ENCODE peak calls at places on chromosomes 4 and X, in eight cellular contexts. One of them, this sample, is unnamed. For H3K4me1, the result is how much of the 10 kb centered on the place peaks cover.

GRCh38 chrX:11766487-11766886 is 8.4 kb downstream of the MSL3 start:
- DNase-seq in heart left ventricle: no peak
- DNase-seq in left ventricle myocardium inferior: no peak
- DNase-seq in endothelial cell of umbilical vein: no peak
- DNase-seq in pancreas: no peak
- DNase-seq in GM23338: no peak
- DNase-seq in PC-9: no peak
- DNase-seq in lower lobe of right lung: no peak
- DNase-seq in this sample: no peak

GRCh38 chrX:107823456-107823855 is 2.2 kb upstream of the MID2 start:
- DNase-seq in heart left ventricle: no peak
- DNase-seq in left ventricle myocardium inferior: no peak
- DNase-seq in endothelial cell of umbilical vein: peak
- DNase-seq in pancreas: no peak
- DNase-seq in GM23338: no peak
- DNase-seq in PC-9: no peak
- DNase-seq in lower lobe of right lung: no peak
- DNase-seq in this sample: no peak

GRCh38 chr4:145739840-145740239 is 59.9 kb downstream of the C4orf51 start:
- DNase-seq in heart left ventricle: no peak
- DNase-seq in left ventricle myocardium inferior: no peak
- DNase-seq in endothelial cell of umbilical vein: no peak
- DNase-seq in pancreas: no peak
- DNase-seq in GM23338: no peak
- DNase-seq in PC-9: no peak
- DNase-seq in lower lobe of right lung: no peak
- DNase-seq in this sample: no peak

GRCh38 chrX:30888526-30889146 is 418 bp downstream of the TAB3 start:
- DNase-seq in heart left ventricle: no peak
- DNase-seq in left ventricle myocardium inferior: no peak
- DNase-seq in endothelial cell of umbilical vein: peak
- DNase-seq in pancreas: peak
- DNase-seq in GM23338: peak
- DNase-seq in PC-9: no peak
- DNase-seq in lower lobe of right lung: no peak
- DNase-seq in this sample: peak

GRCh38 chr4:121140712-121141111 is 23.4 kb downstream of the TNIP3 start:
- DNase-seq in heart left ventricle: no peak
- DNase-seq in left ventricle myocardium inferior: no peak
- DNase-seq in endothelial cell of umbilical vein: no peak
- DNase-seq in pancreas: no peak
- DNase-seq in GM23338: no peak
- DNase-seq in PC-9: no peak
- DNase-seq in lower lobe of right lung: no peak
- DNase-seq in this sample: no peak

GRCh38 chrX:110082156-110082555 is 79.2 kb downstream of the TMEM164 start:
- DNase-seq in heart left ventricle: no peak
- DNase-seq in left ventricle myocardium inferior: no peak
- DNase-seq in endothelial cell of umbilical vein: peak
- DNase-seq in pancreas: no peak
- DNase-seq in GM23338: no peak
- DNase-seq in PC-9: no peak
- DNase-seq in lower lobe of right lung: no peak
- DNase-seq in this sample: no peak

GRCh38 chrX:18010251-18010650 is 149.2 kb upstream of the RAI2 start:
- DNase-seq in heart left ventricle: no peak
- DNase-seq in left ventricle myocardium inferior: no peak
- DNase-seq in endothelial cell of umbilical vein: no peak
- DNase-seq in pancreas: no peak
- DNase-seq in GM23338: no peak
- DNase-seq in PC-9: no peak
- DNase-seq in lower lobe of right lung: no peak
- DNase-seq in this sample: no peak

GRCh38 chrX:110081740-110082139 is 78.8 kb downstream of the TMEM164 start:
- DNase-seq in heart left ventricle: peak
- DNase-seq in left ventricle myocardium inferior: peak
- DNase-seq in endothelial cell of umbilical vein: peak
- DNase-seq in pancreas: no peak
- DNase-seq in GM23338: no peak
- DNase-seq in PC-9: no peak
- DNase-seq in lower lobe of right lung: peak
- DNase-seq in this sample: peak

GRCh38 chrX:39196192-39197102 is 395.2 kb downstream of the MID1IP1 start:
- DNase-seq in heart left ventricle: no peak
- DNase-seq in left ventricle myocardium inferior: no peak
- DNase-seq in endothelial cell of umbilical vein: no peak
- DNase-seq in pancreas: no peak
- DNase-seq in GM23338: peak
- DNase-seq in PC-9: no peak
- DNase-seq in lower lobe of right lung: no peak
- DNase-seq in this sample: no peak

GRCh38 chr4:173318648-173319211 is 15.4 kb downstream of the HMGB2 start:
- DNase-seq in heart left ventricle: no peak
- DNase-seq in left ventricle myocardium inferior: no peak
- DNase-seq in endothelial cell of umbilical vein: peak
- DNase-seq in pancreas: no peak
- DNase-seq in GM23338: peak
- DNase-seq in PC-9: no peak
- DNase-seq in lower lobe of right lung: no peak
- DNase-seq in this sample: no peak

GRCh38 chr4:11698846-11699590 is 270.3 kb upstream of the HS3ST1 start:
- DNase-seq in heart left ventricle: no peak
- DNase-seq in left ventricle myocardium inferior: no peak
- DNase-seq in endothelial cell of umbilical vein: peak
- DNase-seq in pancreas: no peak
- DNase-seq in GM23338: no peak
- DNase-seq in PC-9: peak
- DNase-seq in lower lobe of right lung: no peak
- DNase-seq in this sample: no peak

GRCh38 chr4:99815597-99816011 is 1.0 kb upstream of the DAPP1 start:
- DNase-seq in heart left ventricle: no peak
- DNase-seq in left ventricle myocardium inferior: no peak
- DNase-seq in endothelial cell of umbilical vein: no peak
- DNase-seq in pancreas: no peak
- DNase-seq in GM23338: peak
- DNase-seq in PC-9: peak
- DNase-seq in lower lobe of right lung: peak
- DNase-seq in this sample: no peak

GRCh38 chrX:18666614-18667013 is 5.3 kb downstream of the RS1 start:
- DNase-seq in heart left ventricle: peak
- DNase-seq in left ventricle myocardium inferior: no peak
- DNase-seq in endothelial cell of umbilical vein: no peak
- DNase-seq in pancreas: no peak
- DNase-seq in GM23338: no peak
- DNase-seq in PC-9: no peak
- DNase-seq in lower lobe of right lung: peak
- DNase-seq in this sample: no peak

GRCh38 chr4:133584714-133585113 is 435.6 kb downstream of the PCDH10 start:
- DNase-seq in heart left ventricle: no peak
- DNase-seq in left ventricle myocardium inferior: no peak
- DNase-seq in endothelial cell of umbilical vein: no peak
- DNase-seq in pancreas: no peak
- DNase-seq in GM23338: peak
- DNase-seq in PC-9: no peak
- DNase-seq in lower lobe of right lung: no peak
- DNase-seq in this sample: no peak
- TF ChIP-seq CTCF in heart left ventricle: no peak
- TF ChIP-seq CTCF in left ventricle myocardium inferior: no peak
- TF ChIP-seq CTCF in endothelial cell of umbilical vein: no peak
- TF ChIP-seq CTCF in pancreas: no peak
- TF ChIP-seq CTCF in GM23338: peak
- TF ChIP-seq CTCF in PC-9: no peak
- TF ChIP-seq CTCF in lower lobe of right lung: no peak
- TF ChIP-seq CTCF in this sample: no peak

GRCh38 chr4:138188406-138189084 is 53.6 kb downstream of the SLC7A11 start:
- DNase-seq in heart left ventricle: no peak
- DNase-seq in left ventricle myocardium inferior: no peak
- DNase-seq in endothelial cell of umbilical vein: no peak
- DNase-seq in pancreas: no peak
- DNase-seq in GM23338: no peak
- DNase-seq in PC-9: no peak
- DNase-seq in lower lobe of right lung: no peak
- DNase-seq in this sample: no peak
- H3K27ac ChIP-seq in heart left ventricle: no peak
- H3K27ac ChIP-seq in left ventricle myocardium inferior: no peak
- H3K27ac ChIP-seq in endothelial cell of umbilical vein: no peak
- H3K27ac ChIP-seq in pancreas: no peak
- H3K27ac ChIP-seq in GM23338: no peak
- H3K27ac ChIP-seq in PC-9: no peak
- H3K27ac ChIP-seq in lower lobe of right lung: no peak
- H3K27ac ChIP-seq in this sample: no peak

GRCh38 chr4:184267206-184267608 is 49.5 kb upstream of the ENPP6 start:
- DNase-seq in heart left ventricle: no peak
- DNase-seq in left ventricle myocardium inferior: no peak
- DNase-seq in endothelial cell of umbilical vein: no peak
- DNase-seq in pancreas: no peak
- DNase-seq in GM23338: no peak
- DNase-seq in PC-9: no peak
- DNase-seq in lower lobe of right lung: no peak
- DNase-seq in this sample: no peak

GRCh38 chr4:184268574-184269160 is 51.0 kb upstream of the ENPP6 start:
- DNase-seq in heart left ventricle: no peak
- DNase-seq in left ventricle myocardium inferior: no peak
- DNase-seq in endothelial cell of umbilical vein: peak
- DNase-seq in pancreas: no peak
- DNase-seq in GM23338: no peak
- DNase-seq in PC-9: no peak
- DNase-seq in lower lobe of right lung: no peak
- DNase-seq in this sample: no peak

GRCh38 chr4:184270808-184271413 is 53.2 kb upstream of the ENPP6 start:
- DNase-seq in heart left ventricle: no peak
- DNase-seq in left ventricle myocardium inferior: no peak
- DNase-seq in endothelial cell of umbilical vein: no peak
- DNase-seq in pancreas: no peak
- DNase-seq in GM23338: no peak
- DNase-seq in PC-9: no peak
- DNase-seq in lower lobe of right lung: no peak
- DNase-seq in this sample: no peak

GRCh38 chr4:184267673-184268573 is 50.2 kb upstream of the ENPP6 start:
- DNase-seq in heart left ventricle: peak
- DNase-seq in left ventricle myocardium inferior: peak
- DNase-seq in endothelial cell of umbilical vein: peak
- DNase-seq in pancreas: no peak
- DNase-seq in GM23338: no peak
- DNase-seq in PC-9: peak
- DNase-seq in lower lobe of right lung: peak
- DNase-seq in this sample: no peak

DNA sequence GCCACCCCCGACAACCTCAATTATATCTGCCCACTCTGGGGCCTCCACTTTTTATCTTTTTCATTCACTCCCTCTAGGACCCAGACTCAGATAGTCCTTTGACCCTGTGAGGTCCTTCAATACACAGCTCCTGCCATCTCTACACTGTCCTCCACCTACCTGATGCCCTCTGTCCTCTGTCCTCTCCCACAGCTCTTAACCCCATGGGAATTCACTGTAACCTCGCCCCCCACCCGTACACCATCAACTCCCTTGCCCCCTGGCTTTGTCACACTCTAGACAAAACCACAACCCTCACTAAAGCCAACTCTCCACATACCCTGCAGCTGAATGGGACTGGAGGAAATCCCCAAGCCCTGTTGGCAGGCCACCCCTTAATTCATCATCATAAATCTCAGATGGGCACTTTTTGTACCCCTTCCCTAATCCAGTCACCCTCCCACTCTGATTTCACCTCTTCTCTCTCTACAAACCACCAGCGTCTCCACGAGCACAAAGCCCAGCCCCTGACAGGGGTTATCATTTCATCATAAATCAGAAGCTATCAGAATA is 52.3 kb upstream of the ENPP6 start:
- DNase-seq in heart left ventricle: no peak
- DNase-seq in left ventricle myocardium inferior: no peak
- DNase-seq in endothelial cell of umbilical vein: no peak
- DNase-seq in pancreas: no peak
- DNase-seq in GM23338: no peak
- DNase-seq in PC-9: no peak
- DNase-seq in lower lobe of right lung: no peak
- DNase-seq in this sample: no peak
- H3K4me1 ChIP-seq in heart left ventricle: under half
- H3K4me1 ChIP-seq in left ventricle myocardium inferior: under half
- H3K4me1 ChIP-seq in endothelial cell of umbilical vein: under half
- H3K4me1 ChIP-seq in pancreas: under half
- H3K4me1 ChIP-seq in GM23338: under half
- H3K4me1 ChIP-seq in PC-9: under half
- H3K4me1 ChIP-seq in lower lobe of right lung: under half
- H3K4me1 ChIP-seq in this sample: under half

GRCh38 chrX:47158131-47158530 is 13.1 kb downstream of the RBM10 start:
- DNase-seq in heart left ventricle: no peak
- DNase-seq in left ventricle myocardium inferior: no peak
- DNase-seq in endothelial cell of umbilical vein: no peak
- DNase-seq in pancreas: no peak
- DNase-seq in GM23338: peak
- DNase-seq in PC-9: no peak
- DNase-seq in lower lobe of right lung: no peak
- DNase-seq in this sample: no peak
- TF ChIP-seq CTCF in heart left ventricle: no peak
- TF ChIP-seq CTCF in left ventricle myocardium inferior: no peak
- TF ChIP-seq CTCF in endothelial cell of umbilical vein: no peak
- TF ChIP-seq CTCF in pancreas: no peak
- TF ChIP-seq CTCF in GM23338: peak
- TF ChIP-seq CTCF in PC-9: no peak
- TF ChIP-seq CTCF in lower lobe of right lung: no peak
- TF ChIP-seq CTCF in this sample: no peak

GRCh38 chr4:40672528-40673522 is 43.2 kb upstream of the RBM47 start:
- DNase-seq in heart left ventricle: no peak
- DNase-seq in left ventricle myocardium inferior: peak
- DNase-seq in endothelial cell of umbilical vein: peak
- DNase-seq in pancreas: no peak
- DNase-seq in GM23338: peak
- DNase-seq in PC-9: peak
- DNase-seq in lower lobe of right lung: peak
- DNase-seq in this sample: peak
- H3K27ac ChIP-seq in heart left ventricle: no peak
- H3K27ac ChIP-seq in left ventricle myocardium inferior: no peak
- H3K27ac ChIP-seq in endothelial cell of umbilical vein: peak
- H3K27ac ChIP-seq in pancreas: no peak
- H3K27ac ChIP-seq in GM23338: peak
- H3K27ac ChIP-seq in PC-9: peak
- H3K27ac ChIP-seq in lower lobe of right lung: peak
- H3K27ac ChIP-seq in this sample: no peak

DNA sequence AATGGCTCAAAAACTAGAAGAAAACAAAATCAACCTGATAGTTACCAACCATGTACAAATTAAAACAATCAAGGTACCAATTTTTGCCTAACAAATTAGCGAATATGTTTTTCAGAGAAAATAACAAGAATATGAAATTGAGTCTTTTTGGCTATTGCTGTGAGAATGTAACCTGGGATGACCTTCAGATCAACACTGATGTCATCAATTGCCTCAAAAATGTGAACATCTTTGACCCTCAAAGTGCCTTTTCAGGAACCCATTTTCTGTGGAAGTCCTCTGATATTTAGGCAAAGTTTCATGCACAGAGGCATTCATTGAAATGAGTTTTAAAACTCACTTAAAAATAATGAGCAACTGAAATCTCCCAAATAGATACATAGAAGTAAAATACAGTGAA is 6.1 kb downstream of the RELL1 start:
- DNase-seq in heart left ventricle: no peak
- DNase-seq in left ventricle myocardium inferior: no peak
- DNase-seq in endothelial cell of umbilical vein: no peak
- DNase-seq in pancreas: no peak
- DNase-seq in GM23338: no peak
- DNase-seq in PC-9: no peak
- DNase-seq in lower lobe of right lung: no peak
- DNase-seq in this sample: no peak
- H3K4me1 ChIP-seq in heart left ventricle: half or more
- H3K4me1 ChIP-seq in left ventricle myocardium inferior: half or more
- H3K4me1 ChIP-seq in endothelial cell of umbilical vein: under half
- H3K4me1 ChIP-seq in pancreas: under half
- H3K4me1 ChIP-seq in GM23338: under half
- H3K4me1 ChIP-seq in PC-9: under half
- H3K4me1 ChIP-seq in lower lobe of right lung: half or more
- H3K4me1 ChIP-seq in this sample: under half

GRCh38 chr4:35151816-35152572 is 1092.3 kb downstream of the ARAP2 start:
- DNase-seq in heart left ventricle: no peak
- DNase-seq in left ventricle myocardium inferior: no peak
- DNase-seq in endothelial cell of umbilical vein: no peak
- DNase-seq in pancreas: no peak
- DNase-seq in GM23338: peak
- DNase-seq in PC-9: peak
- DNase-seq in lower lobe of right lung: no peak
- DNase-seq in this sample: no peak
- TF ChIP-seq CTCF in heart left ventricle: no peak
- TF ChIP-seq CTCF in left ventricle myocardium inferior: no peak
- TF ChIP-seq CTCF in endothelial cell of umbilical vein: no peak
- TF ChIP-seq CTCF in pancreas: no peak
- TF ChIP-seq CTCF in GM23338: peak
- TF ChIP-seq CTCF in PC-9: peak
- TF ChIP-seq CTCF in lower lobe of right lung: no peak
- TF ChIP-seq CTCF in this sample: no peak

This sample was measured in tibial artery.